ENCODE peak calls at places on chromosomes 7 and 10, in ten cellular contexts. S, P, O, R, C, F, D, L, V and Q are unnamed samples. For H3K4me1, the result is how much of the 10 kb centered on the place peaks cover.

GRCh38 chr7:47779341-47779771 is 168.9 kb downstream of the PKD1L1 start:
- DNase-seq in S (no peak), P (no peak), O (no peak), R (no peak), C (no peak), F (no peak), D (no peak), L (no peak), V (no peak), Q (no peak)

GRCh38 chr10:109957092-109957797 is 33.9 kb upstream of the XPNPEP1 start:
- DNase-seq in S (no peak), P (no peak), O (no peak), R (peak), C (no peak), F (no peak), D (no peak), L (no peak), V (no peak), Q (no peak)

GRCh38 chr10:48448796-48449195 is 142.3 kb downstream of the MAPK8 start:
- DNase-seq in S (no peak), P (no peak), O (no peak), R (no peak), C (no peak), F (no peak), D (no peak), L (peak), V (no peak), Q (no peak)

GRCh38 chr10:33240931-33241330 is 93.5 kb downstream of the NRP1 start:
- DNase-seq in S (no peak), P (no peak), O (no peak), R (no peak), C (no peak), F (no peak), D (no peak), L (peak), V (no peak), Q (no peak)

GRCh38 chr7:38452615-38453014 is 178.6 kb downstream of the AMPH start:
- DNase-seq in S (no peak), P (no peak), O (no peak), R (no peak), C (no peak), F (no peak), D (no peak), L (peak), V (no peak), Q (no peak)

GRCh38 chr7:85104432-85105205 is 82.2 kb downstream of the SEMA3D start:
- DNase-seq in S (no peak), P (no peak), O (peak), R (no peak), C (no peak), F (no peak), D (no peak), L (peak), V (no peak), Q (no peak)

GRCh38 chr7:139602143-139602722 is 78.7 kb downstream of the CLEC2L start:
- DNase-seq in S (no peak), P (no peak), O (no peak), R (no peak), C (no peak), F (no peak), D (no peak), L (peak), V (no peak), Q (no peak)

GRCh38 chr10:95963992-95964391 is 56.2 kb downstream of the CC2D2B start:
- DNase-seq in S (no peak), P (no peak), O (no peak), R (no peak), C (no peak), F (no peak), D (no peak), L (no peak), V (no peak), Q (no peak)

GRCh38 chr10:107091126-107091525 is 73.4 kb downstream of the SORCS1 start:
- DNase-seq in S (no peak), P (no peak), O (no peak), R (no peak), C (no peak), F (no peak), D (no peak), L (no peak), V (no peak), Q (no peak)

GRCh38 chr10:54094321-54094720 is 706.7 kb downstream of the PCDH15 start:
- DNase-seq in S (no peak), P (no peak), O (no peak), R (no peak), C (no peak), F (no peak), D (no peak), L (no peak), V (no peak), Q (no peak)

GRCh38 chr7:323410-323809 is 33.4 kb downstream of the FOXL3 start:
- DNase-seq in S (no peak), P (no peak), O (no peak), R (no peak), C (no peak), F (peak), D (no peak), L (peak), V (no peak), Q (no peak)

GRCh38 chr7:156178214-156178613 is 366.0 kb upstream of the SHH start:
- DNase-seq in S (no peak), P (no peak), O (no peak), R (no peak), C (no peak), F (no peak), D (no peak), L (no peak), V (no peak), Q (no peak)

GRCh38 chr7:41187322-41187721 is 515.6 kb downstream of the INHBA start:
- DNase-seq in S (no peak), P (no peak), O (no peak), R (no peak), C (no peak), F (no peak), D (no peak), L (no peak), V (no peak), Q (no peak)

GRCh38 chr7:8295638-8296361 is 33.8 kb upstream of the ICA1 start:
- DNase-seq in S (peak), P (no peak), O (no peak), R (peak), C (no peak), F (no peak), D (no peak), L (peak), V (peak), Q (no peak)

GRCh38 chr7:30738026-30738915 is 13.7 kb upstream of the INMT start:
- DNase-seq in S (no peak), P (no peak), O (no peak), R (no peak), C (no peak), F (no peak), D (no peak), L (no peak), V (no peak), Q (no peak)

GRCh38 chr7:105857009-105857952 is 19.1 kb downstream of the ATXN7L1 start:
- DNase-seq in S (no peak), P (no peak), O (no peak), R (no peak), C (no peak), F (no peak), D (no peak), L (no peak), V (no peak), Q (no peak)

GRCh38 chr7:134448359-134449229 is 10.3 kb downstream of the AKR1B1 start:
- DNase-seq in S (no peak), P (no peak), O (no peak), R (no peak), C (no peak), F (no peak), D (no peak), L (peak), V (peak), Q (no peak)

GRCh38 chr10:11685787-11686218 is 56.4 kb upstream of the ECHDC3 start:
- DNase-seq in S (no peak), P (peak), O (peak), R (peak), C (peak), F (peak), D (peak), L (peak), V (no peak), Q (peak)

GRCh38 chr7:131231381-131232220 is 96.1 kb upstream of the MKLN1 start:
- DNase-seq in S (no peak), P (no peak), O (peak), R (peak), C (peak), F (no peak), D (peak), L (peak), V (no peak), Q (no peak)

GRCh38 chr7:126177779-126178178 is 1075.0 kb downstream of the GRM8 start:
- DNase-seq in S (no peak), P (no peak), O (no peak), R (no peak), C (no peak), F (no peak), D (no peak), L (no peak), V (no peak), Q (no peak)

GRCh38 chr10:10110817-10111490 is 906.7 kb upstream of the CELF2 start:
- DNase-seq in S (no peak), P (no peak), O (no peak), R (no peak), C (no peak), F (no peak), D (no peak), L (no peak), V (no peak), Q (no peak)

GRCh38 chr7:111437736-111438135 is 124.6 kb downstream of the IMMP2L start:
- DNase-seq in S (no peak), P (no peak), O (no peak), R (no peak), C (no peak), F (no peak), D (no peak), L (peak), V (no peak), Q (no peak)

GRCh38 chr7:50555594-50556140 is 9.5 kb downstream of the DDC start:
- DNase-seq in S (no peak), P (no peak), O (no peak), R (no peak), C (no peak), F (no peak), D (no peak), L (no peak), V (no peak), Q (no peak)

GRCh38 chr7:50557114-50557513 is 8.1 kb downstream of the DDC start:
- DNase-seq in S (no peak), P (no peak), O (no peak), R (no peak), C (no peak), F (no peak), D (no peak), L (no peak), V (no peak), Q (no peak)

GRCh38 chr7:50556247-50556976 is 8.8 kb downstream of the DDC start:
- DNase-seq in S (no peak), P (no peak), O (no peak), R (no peak), C (no peak), F (no peak), D (no peak), L (peak), V (no peak), Q (no peak)

GRCh38 chr7:50560865-50561351 is 4.3 kb downstream of the DDC start:
- DNase-seq in S (no peak), P (peak), O (peak), R (no peak), C (no peak), F (no peak), D (peak), L (no peak), V (no peak), Q (no peak)

DNA sequence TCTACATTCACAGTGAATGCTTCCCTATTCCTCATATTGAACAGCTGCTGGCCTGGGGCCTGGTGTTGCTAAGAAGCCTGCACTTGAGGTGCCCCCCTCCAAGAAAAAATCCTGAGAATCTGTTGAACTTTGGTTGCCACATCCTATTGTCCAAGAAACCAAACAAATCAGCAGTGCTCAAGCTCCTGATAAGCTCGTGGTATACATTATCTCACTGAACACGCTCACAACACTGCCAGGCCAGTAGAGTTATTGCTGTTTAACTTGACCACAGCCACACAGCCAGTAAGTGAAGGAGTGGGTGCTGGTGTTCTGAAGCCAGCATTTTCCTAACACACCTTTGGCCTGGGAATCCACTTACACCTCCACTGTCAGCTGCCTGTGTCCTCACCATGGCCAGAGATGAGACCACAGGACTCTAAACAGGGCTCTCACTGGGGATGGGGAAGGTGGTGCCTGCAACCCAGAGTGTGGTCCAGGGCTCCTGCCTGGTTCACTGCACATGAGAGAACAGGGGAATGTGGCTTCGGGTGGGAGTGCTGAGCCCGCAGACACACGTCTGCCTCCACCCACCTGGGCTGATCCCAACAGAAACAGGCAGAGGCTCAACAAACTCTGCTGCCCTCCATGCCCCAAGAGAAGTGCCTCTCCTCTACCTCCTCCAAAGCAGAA is 6.7 kb downstream of the DDC start:
- DNase-seq in S (no peak), P (no peak), O (no peak), R (no peak), C (no peak), F (no peak), D (no peak), L (no peak), V (no peak), Q (no peak)
- H3K4me1 ChIP-seq in S (under half), P (under half), O (under half), R (under half), C (under half), F (under half), D (under half), L (under half), V (under half), Q (under half)

DNA sequence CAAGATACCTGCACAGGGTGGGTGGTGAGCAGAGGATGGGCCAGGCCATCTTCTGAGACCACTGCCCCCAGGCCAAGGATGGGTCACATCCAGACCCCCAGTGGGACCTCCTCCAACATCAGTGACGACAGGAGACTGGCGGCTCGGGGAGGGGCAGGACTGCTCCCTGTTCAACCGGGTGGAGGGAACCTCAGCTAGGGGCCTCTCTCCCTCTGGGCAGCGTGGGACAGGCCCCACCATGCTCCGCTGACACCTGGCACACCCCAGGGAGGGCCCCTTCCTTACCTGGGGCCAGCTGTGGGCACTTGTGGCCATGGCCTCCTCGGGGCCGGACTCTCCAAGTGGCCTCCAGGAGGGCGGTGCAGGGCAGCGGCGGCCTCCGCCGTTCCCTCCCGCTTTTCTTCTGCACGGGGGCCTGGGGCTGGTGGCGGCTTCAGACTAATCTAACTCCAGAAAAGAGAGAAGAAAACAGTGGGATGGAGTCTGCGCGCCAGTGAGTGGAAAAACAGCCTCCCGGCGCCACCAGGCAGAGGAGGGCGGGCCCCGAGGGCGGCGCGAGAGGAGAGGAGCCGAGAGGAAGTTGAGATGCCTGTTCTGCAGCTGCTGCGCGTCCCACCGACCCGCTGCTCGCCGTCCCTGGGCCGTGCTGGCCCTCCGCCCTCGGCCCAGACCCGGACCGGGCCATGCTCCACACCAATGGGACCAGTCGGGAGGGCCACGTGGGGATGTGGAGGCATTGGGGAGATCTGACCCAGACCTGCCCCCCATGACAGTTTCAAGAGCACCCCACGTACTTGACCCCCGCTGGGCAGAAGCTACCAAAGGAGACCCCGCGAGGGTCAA is at the start of gene CALHM2:
- DNase-seq in S (no peak), P (peak), O (peak), R (peak), C (peak), F (peak), D (peak), L (peak), V (no peak), Q (peak)
- H3K4me3 ChIP-seq in S (peak), P (peak), O (peak), R (peak), C (peak), F (peak), D (peak), L (peak), V (peak), Q (peak)

DNA sequence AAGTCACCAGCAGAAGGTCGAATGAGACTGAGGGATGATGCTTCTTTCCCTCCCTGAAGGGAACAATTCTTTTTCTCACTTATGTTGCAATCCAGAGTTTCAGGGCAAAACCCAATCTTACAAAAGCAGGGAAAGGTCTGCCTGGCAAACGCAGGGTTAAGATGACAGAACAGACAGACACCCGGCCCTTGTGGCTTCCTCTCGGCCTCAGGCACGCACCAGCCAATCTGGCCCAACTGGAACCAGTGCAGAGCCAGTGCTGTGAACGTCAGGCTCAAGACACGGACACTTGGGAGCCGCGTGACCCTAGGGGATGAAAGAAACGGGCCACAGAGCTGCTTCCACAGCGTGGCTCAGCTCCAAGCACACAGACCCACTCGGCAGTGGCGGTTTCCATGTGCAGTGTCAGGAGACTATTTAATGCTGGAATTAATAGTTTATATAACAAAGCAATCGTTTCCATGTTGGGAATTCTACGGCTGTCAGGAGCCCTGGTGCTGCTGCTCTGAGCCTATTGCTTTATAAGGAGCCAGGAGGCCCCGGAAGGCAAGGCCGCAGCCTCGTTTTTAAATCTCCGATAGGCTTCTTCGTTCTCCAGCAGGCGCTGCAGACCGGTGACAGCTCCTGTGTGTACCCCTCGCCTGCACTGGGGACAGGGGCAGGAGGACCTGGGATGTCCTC is 198.4 kb downstream of the DIP2C start:
- DNase-seq in S (no peak), P (no peak), O (no peak), R (no peak), C (no peak), F (no peak), D (peak), L (peak), V (no peak), Q (peak)
- H3K27ac ChIP-seq in S (no peak), P (no peak), O (no peak), R (no peak), C (no peak), F (peak), D (peak), L (peak), V (no peak), Q (peak)

GRCh38 chr7:119594956-119595355 is 678.0 kb upstream of the KCND2 start:
- DNase-seq in S (peak), P (no peak), O (no peak), R (no peak), C (no peak), F (no peak), D (no peak), L (no peak), V (no peak), Q (no peak)
- H3K4me1 ChIP-seq in S (under half), P (under half), O (under half), R (under half), C (under half), F (under half), D (under half), L (under half), V (under half), Q (under half)

GRCh38 chr10:22317121-22317370 is 858 bp downstream of the COMMD3 start:
- DNase-seq in S (no peak), P (no peak), O (no peak), R (no peak), C (no peak), F (no peak), D (no peak), L (no peak), V (no peak), Q (no peak)

GRCh38 chr10:22317771-22318565 is 1.8 kb downstream of the COMMD3 start:
- DNase-seq in S (no peak), P (no peak), O (no peak), R (no peak), C (no peak), F (no peak), D (no peak), L (no peak), V (no peak), Q (no peak)

GRCh38 chr10:22315455-22316285 is 518 bp upstream of the COMMD3 start:
- DNase-seq in S (no peak), P (no peak), O (no peak), R (no peak), C (no peak), F (no peak), D (no peak), L (peak), V (no peak), Q (no peak)

GRCh38 chr10:22316286-22317120 is at the start of gene COMMD3:
- DNase-seq in S (no peak), P (peak), O (peak), R (peak), C (peak), F (peak), D (peak), L (peak), V (no peak), Q (peak)

GRCh38 chr10:22314852-22315251 is 1.3 kb upstream of the COMMD3 start:
- DNase-seq in S (no peak), P (no peak), O (no peak), R (no peak), C (no peak), F (no peak), D (no peak), L (peak), V (no peak), Q (no peak)
- H3K4me3 ChIP-seq in S (no peak), P (no peak), O (no peak), R (no peak), C (no peak), F (peak), D (peak), L (peak), V (peak), Q (no peak)

DNA sequence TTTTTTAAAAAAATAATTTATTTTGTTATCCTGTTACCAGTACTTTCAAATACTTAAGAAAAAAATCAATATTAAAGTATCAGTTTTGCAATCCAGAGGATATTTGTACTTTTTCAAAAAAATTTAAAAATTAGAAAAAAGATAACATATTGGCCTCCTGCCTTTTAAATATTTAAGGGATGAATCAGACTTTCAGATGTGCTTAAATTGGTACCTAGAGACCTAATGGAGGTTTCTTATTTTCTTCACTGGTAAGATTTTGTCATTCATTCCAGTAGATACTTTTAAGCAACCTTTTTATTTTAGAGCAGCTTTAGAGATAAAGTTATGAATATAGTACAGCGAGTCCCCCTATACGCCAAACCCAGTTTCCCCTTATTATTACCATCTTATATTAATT is 34.0 kb downstream of the BICC1 start:
- DNase-seq in S (no peak), P (no peak), O (no peak), R (no peak), C (no peak), F (no peak), D (no peak), L (no peak), V (no peak), Q (no peak)
- H3K27ac ChIP-seq in S (no peak), P (no peak), O (no peak), R (no peak), C (no peak), F (no peak), D (no peak), L (no peak), V (no peak), Q (no peak)